ENCODE peak calls at places on chromosomes 6 and 20, in eight cellular contexts. One of them, this sample, is unnamed. For H3K4me1, the result is how much of the 10 kb centered on the place peaks cover.

GRCh38 chr20:60085551-60086132 is 127.4 kb downstream of the CDH26 start:
- DNase-seq in ascending aorta: no peak
- DNase-seq in aorta: no peak
- DNase-seq in H9: peak
- DNase-seq in fibroblast of lung: no peak
- DNase-seq in kidney: no peak
- DNase-seq in tibial nerve: no peak
- DNase-seq in left ventricle myocardium inferior: no peak
- DNase-seq in this sample: no peak

GRCh38 chr6:12749531-12750379 is 33.2 kb downstream of the PHACTR1 start:
- DNase-seq in ascending aorta: no peak
- DNase-seq in aorta: no peak
- DNase-seq in H9: peak
- DNase-seq in fibroblast of lung: peak
- DNase-seq in kidney: no peak
- DNase-seq in tibial nerve: no peak
- DNase-seq in left ventricle myocardium inferior: no peak
- DNase-seq in this sample: no peak

GRCh38 chr20:53642196-53643030 is 48.8 kb upstream of the ZNF217 start:
- DNase-seq in ascending aorta: no peak
- DNase-seq in aorta: peak
- DNase-seq in H9: no peak
- DNase-seq in fibroblast of lung: peak
- DNase-seq in kidney: no peak
- DNase-seq in tibial nerve: peak
- DNase-seq in left ventricle myocardium inferior: no peak
- DNase-seq in this sample: peak

GRCh38 chr6:148723484-148723883 is 23.3 kb upstream of the UST start:
- DNase-seq in ascending aorta: no peak
- DNase-seq in aorta: no peak
- DNase-seq in H9: no peak
- DNase-seq in fibroblast of lung: peak
- DNase-seq in kidney: no peak
- DNase-seq in tibial nerve: no peak
- DNase-seq in left ventricle myocardium inferior: no peak
- DNase-seq in this sample: no peak

GRCh38 chr6:101011165-101011564 is 130.0 kb upstream of the ASCC3 start:
- DNase-seq in ascending aorta: no peak
- DNase-seq in aorta: no peak
- DNase-seq in H9: no peak
- DNase-seq in fibroblast of lung: no peak
- DNase-seq in kidney: peak
- DNase-seq in tibial nerve: no peak
- DNase-seq in left ventricle myocardium inferior: no peak
- DNase-seq in this sample: peak

GRCh38 chr6:4185846-4186245 is 50.5 kb upstream of the ECI2 start:
- DNase-seq in ascending aorta: no peak
- DNase-seq in aorta: no peak
- DNase-seq in H9: no peak
- DNase-seq in fibroblast of lung: no peak
- DNase-seq in kidney: no peak
- DNase-seq in tibial nerve: no peak
- DNase-seq in left ventricle myocardium inferior: no peak
- DNase-seq in this sample: no peak

GRCh38 chr6:89950879-89951391 is 56.7 kb downstream of the GJA10 start:
- DNase-seq in ascending aorta: no peak
- DNase-seq in aorta: no peak
- DNase-seq in H9: no peak
- DNase-seq in fibroblast of lung: peak
- DNase-seq in kidney: no peak
- DNase-seq in tibial nerve: no peak
- DNase-seq in left ventricle myocardium inferior: no peak
- DNase-seq in this sample: no peak

GRCh38 chr6:157241411-157241979 is 81.8 kb downstream of the TMEM242 start:
- DNase-seq in ascending aorta: no peak
- DNase-seq in aorta: peak
- DNase-seq in H9: no peak
- DNase-seq in fibroblast of lung: no peak
- DNase-seq in kidney: peak
- DNase-seq in tibial nerve: no peak
- DNase-seq in left ventricle myocardium inferior: no peak
- DNase-seq in this sample: no peak

GRCh38 chr6:139249387-139249786 is 42.4 kb downstream of the TXLNB start:
- DNase-seq in ascending aorta: no peak
- DNase-seq in aorta: no peak
- DNase-seq in H9: no peak
- DNase-seq in fibroblast of lung: peak
- DNase-seq in kidney: no peak
- DNase-seq in tibial nerve: no peak
- DNase-seq in left ventricle myocardium inferior: no peak
- DNase-seq in this sample: no peak

GRCh38 chr6:89321571-89321970 is 6.5 kb upstream of the GABRR2 start:
- DNase-seq in ascending aorta: no peak
- DNase-seq in aorta: no peak
- DNase-seq in H9: no peak
- DNase-seq in fibroblast of lung: no peak
- DNase-seq in kidney: no peak
- DNase-seq in tibial nerve: no peak
- DNase-seq in left ventricle myocardium inferior: no peak
- DNase-seq in this sample: no peak

GRCh38 chr6:133202610-133203343 is 38.4 kb upstream of the EYA4 start:
- DNase-seq in ascending aorta: no peak
- DNase-seq in aorta: no peak
- DNase-seq in H9: no peak
- DNase-seq in fibroblast of lung: peak
- DNase-seq in kidney: no peak
- DNase-seq in tibial nerve: no peak
- DNase-seq in left ventricle myocardium inferior: no peak
- DNase-seq in this sample: no peak

GRCh38 chr6:3291346-3291745 is 32.6 kb downstream of the PSMG4 start:
- DNase-seq in ascending aorta: no peak
- DNase-seq in aorta: no peak
- DNase-seq in H9: no peak
- DNase-seq in fibroblast of lung: no peak
- DNase-seq in kidney: no peak
- DNase-seq in tibial nerve: no peak
- DNase-seq in left ventricle myocardium inferior: no peak
- DNase-seq in this sample: no peak

GRCh38 chr20:8367679-8368078 is 235.6 kb downstream of the PLCB1 start:
- DNase-seq in ascending aorta: no peak
- DNase-seq in aorta: no peak
- DNase-seq in H9: no peak
- DNase-seq in fibroblast of lung: no peak
- DNase-seq in kidney: no peak
- DNase-seq in tibial nerve: no peak
- DNase-seq in left ventricle myocardium inferior: no peak
- DNase-seq in this sample: no peak

GRCh38 chr6:21132856-21133610 is 460.5 kb upstream of the SOX4 start:
- DNase-seq in ascending aorta: no peak
- DNase-seq in aorta: no peak
- DNase-seq in H9: no peak
- DNase-seq in fibroblast of lung: peak
- DNase-seq in kidney: no peak
- DNase-seq in tibial nerve: no peak
- DNase-seq in left ventricle myocardium inferior: no peak
- DNase-seq in this sample: no peak

GRCh38 chr20:34706912-34707784 is 3.0 kb downstream of the TP53INP2 start:
- DNase-seq in ascending aorta: no peak
- DNase-seq in aorta: no peak
- DNase-seq in H9: no peak
- DNase-seq in fibroblast of lung: no peak
- DNase-seq in kidney: no peak
- DNase-seq in tibial nerve: no peak
- DNase-seq in left ventricle myocardium inferior: no peak
- DNase-seq in this sample: no peak

GRCh38 chr20:19735446-19735845 is 22.6 kb upstream of the RIN2 start:
- DNase-seq in ascending aorta: peak
- DNase-seq in aorta: peak
- DNase-seq in H9: peak
- DNase-seq in fibroblast of lung: peak
- DNase-seq in kidney: peak
- DNase-seq in tibial nerve: peak
- DNase-seq in left ventricle myocardium inferior: peak
- DNase-seq in this sample: peak

GRCh38 chr6:165573671-165574070 is 89.4 kb downstream of the PDE10A start:
- DNase-seq in ascending aorta: no peak
- DNase-seq in aorta: peak
- DNase-seq in H9: no peak
- DNase-seq in fibroblast of lung: peak
- DNase-seq in kidney: peak
- DNase-seq in tibial nerve: peak
- DNase-seq in left ventricle myocardium inferior: peak
- DNase-seq in this sample: no peak

GRCh38 chr6:47262226-47262625 is 47.5 kb downstream of the TNFRSF21 start:
- DNase-seq in ascending aorta: no peak
- DNase-seq in aorta: no peak
- DNase-seq in H9: no peak
- DNase-seq in fibroblast of lung: peak
- DNase-seq in kidney: no peak
- DNase-seq in tibial nerve: no peak
- DNase-seq in left ventricle myocardium inferior: no peak
- DNase-seq in this sample: no peak

GRCh38 chr6:85006362-85006761 is 242.0 kb upstream of the TBX18 start:
- DNase-seq in ascending aorta: no peak
- DNase-seq in aorta: no peak
- DNase-seq in H9: no peak
- DNase-seq in fibroblast of lung: no peak
- DNase-seq in kidney: no peak
- DNase-seq in tibial nerve: no peak
- DNase-seq in left ventricle myocardium inferior: no peak
- DNase-seq in this sample: no peak

GRCh38 chr20:4683261-4683660 is 38.4 kb upstream of the PRND start:
- DNase-seq in ascending aorta: no peak
- DNase-seq in aorta: no peak
- DNase-seq in H9: no peak
- DNase-seq in fibroblast of lung: no peak
- DNase-seq in kidney: no peak
- DNase-seq in tibial nerve: no peak
- DNase-seq in left ventricle myocardium inferior: no peak
- DNase-seq in this sample: no peak

DNA sequence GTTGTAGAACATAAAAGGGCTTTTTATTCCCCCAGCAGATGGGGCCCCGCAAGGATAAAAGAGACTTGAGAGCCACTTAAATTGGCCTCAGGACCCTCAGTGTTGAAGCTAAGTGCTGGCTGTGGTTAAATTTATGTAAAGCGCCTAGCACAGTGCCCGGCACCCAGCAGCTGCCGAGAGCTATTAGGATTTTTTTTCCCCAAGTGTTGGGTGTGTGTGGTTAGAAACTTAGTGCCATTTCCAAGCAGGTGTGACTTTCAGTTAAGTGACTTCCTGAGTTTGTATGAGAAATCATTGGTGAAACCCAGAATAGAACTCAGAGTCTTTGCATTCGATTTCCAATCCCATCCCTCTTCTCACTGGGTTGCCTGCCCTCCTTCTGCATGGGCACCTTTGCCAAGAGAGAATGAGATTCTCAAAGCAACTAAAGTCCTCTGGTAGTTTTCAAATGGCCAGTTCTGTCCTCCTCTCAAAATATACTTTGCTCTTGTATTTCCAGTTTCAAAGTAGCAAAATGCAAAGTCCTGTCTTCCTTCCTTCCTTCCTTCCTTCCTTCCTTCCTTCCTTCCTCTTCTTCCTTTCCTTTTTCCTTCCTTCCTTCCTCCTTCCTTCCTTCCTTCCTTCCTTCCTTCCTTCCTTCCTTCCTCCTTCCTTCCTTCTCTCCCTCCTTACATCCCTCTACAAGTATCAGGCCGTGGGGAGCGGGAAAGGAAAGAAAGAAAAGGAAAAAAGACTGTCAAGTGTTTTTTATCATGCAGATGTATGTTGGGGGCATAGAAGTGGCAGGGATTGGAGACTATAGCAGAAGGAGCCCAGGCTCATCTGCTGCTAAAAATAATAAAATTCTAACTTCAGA is 265.0 kb downstream of the CD83 start:
- DNase-seq in ascending aorta: no peak
- DNase-seq in aorta: no peak
- DNase-seq in H9: no peak
- DNase-seq in fibroblast of lung: no peak
- DNase-seq in kidney: no peak
- DNase-seq in tibial nerve: no peak
- DNase-seq in left ventricle myocardium inferior: no peak
- DNase-seq in this sample: peak
- H3K4me1 ChIP-seq in ascending aorta: under half
- H3K4me1 ChIP-seq in aorta: under half
- H3K4me1 ChIP-seq in H9: under half
- H3K4me1 ChIP-seq in fibroblast of lung: under half
- H3K4me1 ChIP-seq in kidney: under half
- H3K4me1 ChIP-seq in tibial nerve: under half
- H3K4me1 ChIP-seq in left ventricle myocardium inferior: under half
- H3K4me1 ChIP-seq in this sample: half or more

DNA sequence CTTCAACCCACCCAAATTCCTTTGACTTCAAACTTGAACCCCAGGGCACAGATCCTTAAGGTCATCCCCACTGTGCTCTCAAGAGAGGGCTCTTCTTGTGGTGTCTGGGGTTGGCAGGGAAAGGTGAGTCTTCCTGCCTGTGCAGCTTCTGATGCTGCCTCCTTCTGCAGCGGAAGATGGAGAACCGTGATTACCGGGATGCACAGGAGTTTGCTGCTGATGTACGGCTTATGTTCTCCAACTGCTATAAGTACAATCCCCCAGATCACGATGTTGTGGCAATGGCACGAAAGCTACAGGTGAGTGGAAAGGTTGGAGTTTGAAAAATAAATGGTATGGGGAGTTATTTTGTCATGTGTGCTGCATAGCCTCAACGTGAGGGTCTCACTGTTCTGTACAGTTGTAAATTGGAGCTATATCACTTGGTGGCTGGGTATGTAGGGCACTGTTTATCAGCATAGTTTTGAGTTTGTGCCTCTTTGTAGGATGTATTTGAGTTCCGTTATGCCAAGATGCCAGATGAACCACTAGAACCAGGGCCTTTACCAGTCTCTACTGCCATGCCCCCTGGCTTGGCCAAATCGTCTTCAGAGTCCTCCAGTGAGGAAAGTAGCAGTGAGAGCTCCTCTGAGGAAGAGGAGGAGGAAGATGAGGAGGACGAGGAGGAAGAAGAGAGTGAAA is 9.0 kb downstream of the BRD2 start:
- DNase-seq in ascending aorta: no peak
- DNase-seq in aorta: no peak
- DNase-seq in H9: no peak
- DNase-seq in fibroblast of lung: no peak
- DNase-seq in kidney: no peak
- DNase-seq in tibial nerve: no peak
- DNase-seq in left ventricle myocardium inferior: no peak
- DNase-seq in this sample: no peak
- H3K4me1 ChIP-seq in ascending aorta: under half
- H3K4me1 ChIP-seq in aorta: under half
- H3K4me1 ChIP-seq in H9: under half
- H3K4me1 ChIP-seq in fibroblast of lung: under half
- H3K4me1 ChIP-seq in kidney: under half
- H3K4me1 ChIP-seq in tibial nerve: half or more
- H3K4me1 ChIP-seq in left ventricle myocardium inferior: half or more
- H3K4me1 ChIP-seq in this sample: under half

GRCh38 chr20:50418890-50419642 is 91.1 kb upstream of the PTPN1 start:
- DNase-seq in ascending aorta: no peak
- DNase-seq in aorta: no peak
- DNase-seq in H9: no peak
- DNase-seq in fibroblast of lung: no peak
- DNase-seq in kidney: no peak
- DNase-seq in tibial nerve: no peak
- DNase-seq in left ventricle myocardium inferior: peak
- DNase-seq in this sample: no peak
- H3K4me1 ChIP-seq in ascending aorta: under half
- H3K4me1 ChIP-seq in aorta: under half
- H3K4me1 ChIP-seq in H9: under half
- H3K4me1 ChIP-seq in fibroblast of lung: under half
- H3K4me1 ChIP-seq in kidney: under half
- H3K4me1 ChIP-seq in tibial nerve: half or more
- H3K4me1 ChIP-seq in left ventricle myocardium inferior: under half
- H3K4me1 ChIP-seq in this sample: under half

GRCh38 chr20:63222541-63222940 is 6.6 kb upstream of the YTHDF1 start:
- DNase-seq in ascending aorta: no peak
- DNase-seq in aorta: no peak
- DNase-seq in H9: no peak
- DNase-seq in fibroblast of lung: no peak
- DNase-seq in kidney: peak
- DNase-seq in tibial nerve: no peak
- DNase-seq in left ventricle myocardium inferior: no peak
- DNase-seq in this sample: no peak
- H3K4me1 ChIP-seq in ascending aorta: under half
- H3K4me1 ChIP-seq in aorta: under half
- H3K4me1 ChIP-seq in H9: under half
- H3K4me1 ChIP-seq in fibroblast of lung: under half
- H3K4me1 ChIP-seq in kidney: under half
- H3K4me1 ChIP-seq in tibial nerve: under half
- H3K4me1 ChIP-seq in left ventricle myocardium inferior: under half
- H3K4me1 ChIP-seq in this sample: under half